ENCODE peak calls at places on chromosome 14, in seven cellular contexts. N is HCT116, B is breast epithelium, H is lower lobe of right lung, L is AG09309, Y is suprapubic skin, G is AG04450. A is an unnamed sample.

GRCh38 chr14:103279129-103280025 is 54.7 kb upstream of the EIF5 start:
- DNase-seq in B (no peak), H (no peak), G (no peak), N (no peak), L (no peak), Y (no peak), A (no peak)

GRCh38 chr14:81427348-81428058 is 27.4 kb upstream of the STON2 start:
- DNase-seq in N (no peak), Y (no peak), H (peak), L (no peak), G (no peak), B (no peak), A (no peak)

GRCh38 chr14:105430535-105430934 is 10.9 kb downstream of the MTA1 start:
- DNase-seq in Y (no peak), G (no peak), L (no peak), H (no peak), B (no peak), N (peak), A (peak)

GRCh38 chr14:96160913-96161310 is 43.7 kb upstream of the BDKRB2 start:
- DNase-seq in G (no peak), L (no peak), N (no peak), Y (peak), H (no peak), B (no peak), A (no peak)

GRCh38 chr14:105324080-105324778 is 9.7 kb downstream of the PACS2 start:
- DNase-seq in G (no peak), Y (no peak), L (no peak), N (no peak), B (no peak), H (no peak), A (no peak)

GRCh38 chr14:103260629-103261124 is 73.4 kb upstream of the EIF5 start:
- DNase-seq in H (peak), Y (no peak), G (no peak), B (no peak), L (no peak), N (no peak), A (no peak)

GRCh38 chr14:94665121-94665520 is 52.9 kb downstream of the SERPINA3 start:
- DNase-seq in B (no peak), L (peak), G (peak), H (no peak), Y (no peak), N (no peak), A (peak)

GRCh38 chr14:65035049-65035448 is 48.4 kb downstream of the FNTB start:
- DNase-seq in H (no peak), Y (no peak), G (no peak), L (no peak), N (no peak), B (no peak), A (no peak)

GRCh38 chr14:51087024-51087423 is 7.9 kb downstream of the TRIM9 start:
- DNase-seq in H (no peak), N (peak), G (no peak), Y (no peak), L (no peak), B (no peak), A (no peak)

GRCh38 chr14:104399432-104400155 is 180.0 kb upstream of the C14orf180 start:
- DNase-seq in H (no peak), G (no peak), Y (no peak), N (no peak), L (no peak), B (no peak), A (no peak)

GRCh38 chr14:58414845-58415244 is 12.5 kb downstream of the TIMM9 start:
- DNase-seq in Y (no peak), L (no peak), N (no peak), H (no peak), G (no peak), B (no peak), A (no peak)

GRCh38 chr14:32808574-32809098 is 130.0 kb upstream of the NPAS3 start:
- DNase-seq in N (no peak), B (no peak), L (no peak), G (no peak), Y (no peak), H (no peak), A (no peak)

GRCh38 chr14:105879867-105880561 is 353.6 kb downstream of the TMEM121 start:
- DNase-seq in Y (peak), G (no peak), N (no peak), L (no peak), H (peak), B (peak), A (no peak)

DNA sequence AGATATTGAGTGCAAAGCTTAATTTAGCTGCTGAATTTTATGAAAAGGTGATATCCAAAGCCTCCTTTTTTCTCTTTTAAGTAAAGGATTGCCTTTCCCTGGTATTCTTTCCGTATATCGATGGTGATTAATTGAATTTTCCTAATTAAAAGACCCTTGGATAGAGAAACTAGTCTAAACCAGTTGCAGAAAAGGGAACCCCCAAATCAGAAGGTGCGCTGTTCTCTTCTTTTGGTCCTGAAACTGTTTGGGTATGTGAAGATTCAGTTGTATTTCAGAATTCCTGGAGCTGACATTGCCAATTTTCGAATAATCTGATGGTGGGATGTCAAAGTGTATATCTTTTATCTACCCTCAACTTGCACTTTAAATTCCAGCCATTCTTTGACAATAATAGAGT is 1.9 kb downstream of the GPHN start:
- DNase-seq in G (no peak), L (no peak), B (no peak), N (no peak), H (no peak), Y (no peak), A (no peak)
- H3K4me3 ChIP-seq in G (peak), L (peak), B (peak), N (peak), H (peak), Y (peak), A (peak)

GRCh38 chr14:46580941-46581671 is 70.5 kb downstream of the RPL10L start:
- DNase-seq in B (no peak), N (peak), Y (no peak), H (no peak), G (no peak), L (no peak), A (no peak)
- TF ChIP-seq CTCF in B (no peak), N (peak), Y (no peak), H (peak), G (no peak), L (no peak), A (no peak)

GRCh38 chr14:44204061-44204815 is 302.8 kb downstream of the FSCB start:
- DNase-seq in N (no peak), Y (no peak), L (no peak), H (no peak), G (no peak), B (no peak), A (no peak)
- H3K4me3 ChIP-seq in N (no peak), Y (no peak), L (no peak), H (no peak), G (no peak), B (no peak), A (no peak)

DNA sequence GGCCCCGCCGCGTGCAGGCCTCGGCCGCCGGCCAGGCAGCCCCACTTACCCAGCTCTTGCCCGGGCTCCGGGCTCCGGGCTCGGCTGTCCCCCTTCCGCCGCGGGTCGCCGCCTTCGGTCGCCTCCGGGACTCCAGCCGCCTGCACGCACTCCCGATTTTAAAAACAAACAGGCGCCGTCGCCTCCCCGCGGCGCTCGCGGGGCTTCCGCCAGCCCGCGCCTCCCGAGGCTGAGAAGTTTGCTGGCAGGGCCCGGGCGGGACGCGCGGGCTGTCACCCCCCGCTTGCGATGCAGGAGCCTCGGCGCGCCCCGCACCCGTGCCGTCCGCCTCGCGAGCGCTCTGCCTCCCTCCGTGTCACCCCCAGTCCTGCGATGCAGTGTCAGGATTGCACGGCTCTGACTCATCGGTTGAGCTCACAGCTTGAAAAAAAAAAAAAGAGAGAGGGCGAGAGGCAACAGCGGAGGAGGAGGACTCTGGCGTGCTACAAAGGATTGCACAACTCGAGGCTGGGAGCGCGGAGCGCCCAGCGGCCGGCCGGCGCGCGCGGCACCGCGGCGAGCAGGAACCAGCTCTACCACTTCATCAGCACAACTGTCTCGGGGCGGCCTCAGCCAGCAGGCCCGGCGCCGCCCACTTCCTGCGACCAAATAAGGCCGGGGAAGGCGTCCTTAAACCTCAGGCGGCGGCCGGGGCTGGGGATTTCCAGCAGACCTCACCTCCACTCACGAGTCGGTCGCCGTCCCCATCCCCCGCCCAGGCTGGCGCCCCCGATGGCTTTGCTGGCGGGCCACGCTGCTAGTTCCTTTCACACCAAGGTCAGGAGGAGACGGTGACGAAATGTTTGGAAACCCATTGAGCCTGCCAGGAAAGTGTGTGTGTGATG is 45.8 kb upstream of the PNMA1 start:
- DNase-seq in H (peak), N (peak), G (peak), B (peak), Y (peak), L (peak), A (peak)
- TF ChIP-seq CTCF in H (peak), N (no peak), G (no peak), B (no peak), Y (peak), L (no peak), A (no peak)

GRCh38 chr14:75430526-75430925 is 2.7 kb downstream of the JDP2 start:
- DNase-seq in N (no peak), Y (no peak), L (no peak), B (no peak), H (no peak), G (no peak), A (no peak)

GRCh38 chr14:75432406-75432805 is 4.6 kb downstream of the JDP2 start:
- DNase-seq in Y (peak), N (no peak), B (no peak), H (no peak), G (no peak), L (no peak), A (no peak)

GRCh38 chr14:75431827-75432226 is 4.0 kb downstream of the JDP2 start:
- DNase-seq in N (no peak), B (no peak), H (no peak), G (no peak), L (no peak), Y (no peak), A (no peak)

GRCh38 chr14:75430106-75430505 is 2.3 kb downstream of the JDP2 start:
- DNase-seq in Y (peak), G (no peak), N (no peak), H (peak), L (no peak), B (no peak), A (no peak)

GRCh38 chr14:75431011-75431410 is 3.2 kb downstream of the JDP2 start:
- DNase-seq in Y (no peak), N (no peak), G (no peak), L (no peak), H (no peak), B (no peak), A (no peak)
- H3K4me3 ChIP-seq in Y (peak), N (no peak), G (peak), L (peak), H (peak), B (peak), A (peak)

DNA sequence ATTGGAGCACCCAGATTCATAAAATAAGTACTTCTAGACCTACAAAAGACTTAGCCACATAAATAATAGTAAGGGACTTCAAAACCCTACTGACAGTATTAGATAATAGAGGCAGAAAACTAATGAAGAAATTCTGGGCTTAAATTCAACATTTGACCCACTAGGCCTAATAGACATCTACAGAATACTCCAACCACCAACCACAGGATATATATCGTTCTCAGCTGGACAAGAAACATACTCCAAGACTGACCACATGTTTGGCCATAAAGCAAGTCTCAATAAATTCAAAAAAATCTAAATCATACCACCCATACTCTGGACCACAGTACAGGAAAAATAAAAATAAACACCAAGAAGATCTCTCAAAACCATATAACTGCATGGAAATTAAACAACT is 113.8 kb upstream of the CCDC175 start:
- DNase-seq in L (no peak), Y (no peak), H (no peak), N (no peak), B (no peak), G (no peak), A (no peak)
- TF ChIP-seq CTCF in L (no peak), Y (no peak), H (no peak), N (no peak), B (no peak), G (no peak), A (no peak)

DNA sequence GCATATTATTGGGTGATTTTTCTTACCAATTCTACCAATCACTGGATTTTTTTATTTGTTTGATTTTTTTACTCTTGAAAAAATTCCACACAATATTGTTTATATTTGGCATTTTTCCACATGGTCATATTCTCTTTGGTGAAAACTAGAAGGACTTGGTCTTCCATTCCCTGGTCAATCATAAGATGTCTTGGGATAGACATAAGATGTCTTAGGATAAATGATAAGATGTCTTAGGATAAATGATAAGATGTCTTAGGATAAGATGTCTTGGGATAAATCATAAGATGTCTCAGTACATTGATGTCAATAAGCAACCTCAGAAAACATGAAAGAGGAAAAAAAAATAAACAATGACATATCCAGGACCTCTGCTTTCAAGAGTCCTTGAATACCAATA is 309.1 kb downstream of the LRFN5 start:
- DNase-seq in B (no peak), L (no peak), N (no peak), H (no peak), G (no peak), Y (no peak), A (no peak)
- H3K4me3 ChIP-seq in B (no peak), L (no peak), N (no peak), H (no peak), G (no peak), Y (no peak), A (no peak)